ENCODE peak calls at places on chromosomes 2 and 18, in seven cellular contexts. One of them, this sample, is unnamed. For H3K4me1, the result is how much of the 10 kb centered on the place peaks cover.

GRCh38 chr18:41052625-41053024 is 902.4 kb upstream of the PIK3C3 start:
- ATAC-seq in HCT116: no peak
- ATAC-seq in GM23338: no peak
- ATAC-seq in upper lobe of left lung: no peak
- ATAC-seq in Panc1: no peak
- ATAC-seq in K562: no peak
- ATAC-seq in GM12878: no peak
- ATAC-seq in this sample: no peak

GRCh38 chr18:75086494-75087034 is 122.4 kb downstream of the PTGR3 start:
- ATAC-seq in HCT116: no peak
- ATAC-seq in GM23338: no peak
- ATAC-seq in upper lobe of left lung: no peak
- ATAC-seq in Panc1: no peak
- ATAC-seq in K562: no peak
- ATAC-seq in GM12878: no peak
- ATAC-seq in this sample: no peak

GRCh38 chr18:55483472-55483871 is 104.5 kb downstream of the TCF4 start:
- ATAC-seq in HCT116: no peak
- ATAC-seq in GM23338: no peak
- ATAC-seq in upper lobe of left lung: no peak
- ATAC-seq in Panc1: no peak
- ATAC-seq in K562: no peak
- ATAC-seq in GM12878: no peak
- ATAC-seq in this sample: no peak

GRCh38 chr2:30270166-30270565 is 38.8 kb downstream of the LBH start:
- ATAC-seq in HCT116: no peak
- ATAC-seq in GM23338: no peak
- ATAC-seq in upper lobe of left lung: no peak
- ATAC-seq in Panc1: no peak
- ATAC-seq in K562: no peak
- ATAC-seq in GM12878: no peak
- ATAC-seq in this sample: no peak

GRCh38 chr2:68088950-68089349 is 26.1 kb upstream of the C1D start:
- ATAC-seq in HCT116: no peak
- ATAC-seq in GM23338: no peak
- ATAC-seq in upper lobe of left lung: no peak
- ATAC-seq in Panc1: no peak
- ATAC-seq in K562: peak
- ATAC-seq in GM12878: no peak
- ATAC-seq in this sample: no peak

GRCh38 chr2:234583331-234583730 is 86.5 kb upstream of the ARL4C start:
- ATAC-seq in HCT116: no peak
- ATAC-seq in GM23338: no peak
- ATAC-seq in upper lobe of left lung: no peak
- ATAC-seq in Panc1: no peak
- ATAC-seq in K562: no peak
- ATAC-seq in GM12878: no peak
- ATAC-seq in this sample: no peak

GRCh38 chr2:137968477-137969417 is 4.5 kb downstream of the HNMT start:
- ATAC-seq in HCT116: no peak
- ATAC-seq in GM23338: no peak
- ATAC-seq in upper lobe of left lung: peak
- ATAC-seq in Panc1: no peak
- ATAC-seq in K562: no peak
- ATAC-seq in GM12878: no peak
- ATAC-seq in this sample: peak

GRCh38 chr18:24600076-24600654 is 139.7 kb downstream of the HRH4 start:
- ATAC-seq in HCT116: peak
- ATAC-seq in GM23338: peak
- ATAC-seq in upper lobe of left lung: peak
- ATAC-seq in Panc1: peak
- ATAC-seq in K562: peak
- ATAC-seq in GM12878: no peak
- ATAC-seq in this sample: no peak

GRCh38 chr2:149595069-149595963 is 7.7 kb upstream of the MMADHC start:
- ATAC-seq in HCT116: peak
- ATAC-seq in GM23338: no peak
- ATAC-seq in upper lobe of left lung: no peak
- ATAC-seq in Panc1: no peak
- ATAC-seq in K562: no peak
- ATAC-seq in GM12878: no peak
- ATAC-seq in this sample: no peak

GRCh38 chr18:46625069-46625468 is 32.0 kb downstream of the LOXHD1 start:
- ATAC-seq in HCT116: no peak
- ATAC-seq in GM23338: no peak
- ATAC-seq in upper lobe of left lung: no peak
- ATAC-seq in Panc1: no peak
- ATAC-seq in K562: no peak
- ATAC-seq in GM12878: no peak
- ATAC-seq in this sample: no peak

GRCh38 chr18:54154231-54154630 is 70.2 kb downstream of the MBD2 start:
- ATAC-seq in HCT116: no peak
- ATAC-seq in GM23338: no peak
- ATAC-seq in upper lobe of left lung: no peak
- ATAC-seq in Panc1: no peak
- ATAC-seq in K562: no peak
- ATAC-seq in GM12878: no peak
- ATAC-seq in this sample: no peak

GRCh38 chr2:31401580-31401979 is 13.0 kb downstream of the XDH start:
- ATAC-seq in HCT116: peak
- ATAC-seq in GM23338: peak
- ATAC-seq in upper lobe of left lung: no peak
- ATAC-seq in Panc1: peak
- ATAC-seq in K562: no peak
- ATAC-seq in GM12878: no peak
- ATAC-seq in this sample: no peak

GRCh38 chr2:31398881-31399280 is 15.7 kb downstream of the XDH start:
- ATAC-seq in HCT116: no peak
- ATAC-seq in GM23338: no peak
- ATAC-seq in upper lobe of left lung: no peak
- ATAC-seq in Panc1: no peak
- ATAC-seq in K562: no peak
- ATAC-seq in GM12878: no peak
- ATAC-seq in this sample: no peak

GRCh38 chr2:31402388-31402787 is 12.2 kb downstream of the XDH start:
- ATAC-seq in HCT116: no peak
- ATAC-seq in GM23338: no peak
- ATAC-seq in upper lobe of left lung: no peak
- ATAC-seq in Panc1: no peak
- ATAC-seq in K562: no peak
- ATAC-seq in GM12878: no peak
- ATAC-seq in this sample: no peak

GRCh38 chr2:31397099-31397498 is 17.4 kb downstream of the XDH start:
- ATAC-seq in HCT116: no peak
- ATAC-seq in GM23338: no peak
- ATAC-seq in upper lobe of left lung: no peak
- ATAC-seq in Panc1: no peak
- ATAC-seq in K562: no peak
- ATAC-seq in GM12878: no peak
- ATAC-seq in this sample: no peak
- TF ChIP-seq POLR2AphosphoS5 in HCT116: no peak
- TF ChIP-seq POLR2AphosphoS5 in GM23338: no peak
- TF ChIP-seq POLR2AphosphoS5 in upper lobe of left lung: no peak
- TF ChIP-seq POLR2AphosphoS5 in Panc1: no peak
- TF ChIP-seq POLR2AphosphoS5 in K562: no peak
- TF ChIP-seq POLR2AphosphoS5 in GM12878: no peak
- TF ChIP-seq POLR2AphosphoS5 in this sample: no peak

DNA sequence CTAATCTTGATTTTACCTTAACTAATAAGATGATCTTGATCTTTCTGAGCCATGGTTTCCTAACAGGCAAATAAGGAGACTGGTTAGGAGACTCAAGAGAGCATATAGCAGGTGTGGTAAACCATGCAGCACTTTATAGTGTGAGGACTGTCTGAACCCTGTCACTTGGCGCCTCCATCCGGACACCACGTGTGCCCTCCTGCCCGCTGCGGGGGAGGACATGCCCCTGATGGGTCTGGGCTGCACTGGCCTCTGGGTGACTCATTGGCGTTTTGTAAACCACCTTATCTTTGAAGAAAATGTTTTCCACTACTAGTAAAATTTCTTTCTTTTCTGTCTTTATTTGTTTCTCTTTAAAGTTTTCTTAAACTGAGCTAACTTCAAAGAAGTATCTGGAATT is 131.1 kb downstream of the FMNL2 start:
- ATAC-seq in HCT116: peak
- ATAC-seq in GM23338: peak
- ATAC-seq in upper lobe of left lung: no peak
- ATAC-seq in Panc1: peak
- ATAC-seq in K562: peak
- ATAC-seq in GM12878: peak
- ATAC-seq in this sample: no peak
- H3K27ac ChIP-seq in HCT116: no peak
- H3K27ac ChIP-seq in GM23338: no peak
- H3K27ac ChIP-seq in upper lobe of left lung: peak
- H3K27ac ChIP-seq in Panc1: peak
- H3K27ac ChIP-seq in K562: no peak
- H3K27ac ChIP-seq in GM12878: peak
- H3K27ac ChIP-seq in this sample: peak

GRCh38 chr2:31889044-31889443 is 121.8 kb downstream of the MEMO1 start:
- ATAC-seq in HCT116: no peak
- ATAC-seq in GM23338: no peak
- ATAC-seq in upper lobe of left lung: no peak
- ATAC-seq in Panc1: no peak
- ATAC-seq in K562: no peak
- ATAC-seq in GM12878: peak
- ATAC-seq in this sample: no peak
- H3K4me1 ChIP-seq in HCT116: under half
- H3K4me1 ChIP-seq in GM23338: half or more
- H3K4me1 ChIP-seq in upper lobe of left lung: under half
- H3K4me1 ChIP-seq in Panc1: under half
- H3K4me1 ChIP-seq in K562: under half
- H3K4me1 ChIP-seq in GM12878: under half
- H3K4me1 ChIP-seq in this sample: under half

DNA sequence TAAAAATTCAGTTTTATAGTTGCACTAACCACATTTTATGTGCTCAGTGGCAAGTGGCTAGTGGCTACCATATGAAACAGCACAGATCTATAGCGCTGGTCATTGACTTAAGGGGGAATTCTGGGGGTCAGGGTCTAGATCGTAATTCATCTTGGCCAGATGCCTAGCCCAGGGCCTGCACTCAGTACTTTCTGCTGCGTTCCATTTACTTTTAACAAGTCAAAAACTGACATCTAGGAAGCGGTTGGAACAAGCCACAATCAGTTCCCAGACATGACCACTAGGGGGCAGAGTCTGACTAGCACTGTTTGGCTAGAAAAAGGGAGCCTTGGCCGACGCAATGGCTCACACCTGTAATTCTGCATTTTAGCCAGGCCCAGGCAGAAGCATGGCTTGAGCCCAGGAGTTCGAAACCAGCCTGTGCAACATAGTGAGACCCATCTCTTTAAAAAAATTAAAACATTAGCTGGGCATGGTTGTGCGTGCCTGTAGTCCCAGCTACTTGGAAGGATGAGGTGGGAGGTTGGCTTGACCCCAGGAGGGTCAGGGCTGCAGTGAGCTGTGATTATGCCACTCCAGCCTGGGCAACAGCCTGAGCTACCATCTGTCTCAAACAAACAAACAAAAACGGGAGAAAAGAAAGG is 9.0 kb upstream of the TMBIM1 start:
- ATAC-seq in HCT116: peak
- ATAC-seq in GM23338: peak
- ATAC-seq in upper lobe of left lung: peak
- ATAC-seq in Panc1: peak
- ATAC-seq in K562: peak
- ATAC-seq in GM12878: peak
- ATAC-seq in this sample: peak
- TF ChIP-seq POLR2AphosphoS5 in HCT116: peak
- TF ChIP-seq POLR2AphosphoS5 in GM23338: no peak
- TF ChIP-seq POLR2AphosphoS5 in upper lobe of left lung: peak
- TF ChIP-seq POLR2AphosphoS5 in Panc1: no peak
- TF ChIP-seq POLR2AphosphoS5 in K562: no peak
- TF ChIP-seq POLR2AphosphoS5 in GM12878: no peak
- TF ChIP-seq POLR2AphosphoS5 in this sample: peak

GRCh38 chr2:10965241-10965843 is 53.6 kb downstream of the KCNF1 start:
- ATAC-seq in HCT116: no peak
- ATAC-seq in GM23338: no peak
- ATAC-seq in upper lobe of left lung: no peak
- ATAC-seq in Panc1: no peak
- ATAC-seq in K562: no peak
- ATAC-seq in GM12878: no peak
- ATAC-seq in this sample: no peak

GRCh38 chr2:10966741-10967140 is 55.0 kb downstream of the KCNF1 start:
- ATAC-seq in HCT116: no peak
- ATAC-seq in GM23338: no peak
- ATAC-seq in upper lobe of left lung: no peak
- ATAC-seq in Panc1: no peak
- ATAC-seq in K562: no peak
- ATAC-seq in GM12878: no peak
- ATAC-seq in this sample: no peak

GRCh38 chr2:10966056-10966455 is 54.3 kb downstream of the KCNF1 start:
- ATAC-seq in HCT116: no peak
- ATAC-seq in GM23338: no peak
- ATAC-seq in upper lobe of left lung: no peak
- ATAC-seq in Panc1: no peak
- ATAC-seq in K562: peak
- ATAC-seq in GM12878: no peak
- ATAC-seq in this sample: no peak

GRCh38 chr2:10970666-10971065 is 58.9 kb downstream of the KCNF1 start:
- ATAC-seq in HCT116: no peak
- ATAC-seq in GM23338: no peak
- ATAC-seq in upper lobe of left lung: no peak
- ATAC-seq in Panc1: no peak
- ATAC-seq in K562: no peak
- ATAC-seq in GM12878: no peak
- ATAC-seq in this sample: no peak

DNA sequence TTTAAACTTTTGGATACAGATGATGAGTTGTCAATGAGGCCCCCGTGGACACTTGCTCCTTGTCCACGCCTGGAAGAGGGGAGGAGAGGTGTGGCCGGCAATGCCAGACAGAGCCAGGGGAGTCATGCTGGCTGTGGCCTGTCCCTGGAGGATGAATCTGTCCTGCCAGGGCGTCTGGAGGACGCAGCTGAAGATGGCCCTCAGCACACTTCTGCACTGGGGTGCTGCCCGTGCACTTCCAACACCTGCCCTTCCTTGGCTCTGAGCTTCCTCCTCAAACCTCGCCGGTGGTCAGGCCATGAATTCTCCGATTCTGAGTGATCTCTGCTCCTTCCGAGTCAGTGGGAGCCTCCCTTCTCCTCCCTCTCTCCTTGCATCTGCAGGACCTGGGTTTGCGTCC is 56.4 kb downstream of the KCNF1 start:
- ATAC-seq in HCT116: no peak
- ATAC-seq in GM23338: no peak
- ATAC-seq in upper lobe of left lung: no peak
- ATAC-seq in Panc1: no peak
- ATAC-seq in K562: no peak
- ATAC-seq in GM12878: no peak
- ATAC-seq in this sample: no peak
- H3K27ac ChIP-seq in HCT116: no peak
- H3K27ac ChIP-seq in GM23338: no peak
- H3K27ac ChIP-seq in upper lobe of left lung: no peak
- H3K27ac ChIP-seq in Panc1: no peak
- H3K27ac ChIP-seq in K562: no peak
- H3K27ac ChIP-seq in GM12878: no peak
- H3K27ac ChIP-seq in this sample: no peak

GRCh38 chr2:142014536-142014935 is 116.3 kb downstream of the LRP1B start:
- ATAC-seq in HCT116: no peak
- ATAC-seq in GM23338: no peak
- ATAC-seq in upper lobe of left lung: no peak
- ATAC-seq in Panc1: no peak
- ATAC-seq in K562: no peak
- ATAC-seq in GM12878: no peak
- ATAC-seq in this sample: no peak
- H3K4me1 ChIP-seq in HCT116: under half
- H3K4me1 ChIP-seq in GM23338: under half
- H3K4me1 ChIP-seq in upper lobe of left lung: under half
- H3K4me1 ChIP-seq in Panc1: under half
- H3K4me1 ChIP-seq in K562: under half
- H3K4me1 ChIP-seq in GM12878: under half
- H3K4me1 ChIP-seq in this sample: under half

GRCh38 chr2:203891474-203891873 is 23.9 kb downstream of the CTLA4 start:
- ATAC-seq in HCT116: no peak
- ATAC-seq in GM23338: no peak
- ATAC-seq in upper lobe of left lung: peak
- ATAC-seq in Panc1: no peak
- ATAC-seq in K562: no peak
- ATAC-seq in GM12878: no peak
- ATAC-seq in this sample: no peak
- TF ChIP-seq POLR2AphosphoS5 in HCT116: no peak
- TF ChIP-seq POLR2AphosphoS5 in GM23338: no peak
- TF ChIP-seq POLR2AphosphoS5 in upper lobe of left lung: no peak
- TF ChIP-seq POLR2AphosphoS5 in Panc1: no peak
- TF ChIP-seq POLR2AphosphoS5 in K562: no peak
- TF ChIP-seq POLR2AphosphoS5 in GM12878: no peak
- TF ChIP-seq POLR2AphosphoS5 in this sample: no peak

This sample was measured in gastroesophageal sphincter.